ENCODE peak calls at places on chromosome 16, in six cellular contexts. One of them, this sample, is unnamed.

GRCh38 chr16:31354394-31355291 is at the start of gene ITGAX:
- DNase-seq in fibroblast of the aortic adventitia: peak
- DNase-seq in cardiac muscle cell: peak
- DNase-seq in HFFc6: no peak
- DNase-seq in A549: peak
- DNase-seq in fibroblast of mammary gland: peak
- DNase-seq in this sample: no peak

GRCh38 chr16:11042205-11042604 is 97.8 kb downstream of the CLEC16A start:
- DNase-seq in fibroblast of the aortic adventitia: no peak
- DNase-seq in fibroblast of mammary gland: no peak
- DNase-seq in HFFc6: no peak
- DNase-seq in A549: no peak
- DNase-seq in cardiac muscle cell: no peak
- DNase-seq in this sample: no peak

GRCh38 chr16:85252461-85252860 is 140.2 kb upstream of the CIBAR2 start:
- DNase-seq in fibroblast of mammary gland: no peak
- DNase-seq in cardiac muscle cell: no peak
- DNase-seq in HFFc6: no peak
- DNase-seq in A549: no peak
- DNase-seq in fibroblast of the aortic adventitia: no peak
- DNase-seq in this sample: no peak

GRCh38 chr16:64061621-64062020 is 1060.2 kb downstream of the CDH11 start:
- DNase-seq in A549: no peak
- DNase-seq in cardiac muscle cell: no peak
- DNase-seq in fibroblast of the aortic adventitia: no peak
- DNase-seq in HFFc6: no peak
- DNase-seq in fibroblast of mammary gland: no peak
- DNase-seq in this sample: no peak

GRCh38 chr16:11233727-11234376 is 22.2 kb downstream of the SOCS1 start:
- DNase-seq in A549: no peak
- DNase-seq in cardiac muscle cell: no peak
- DNase-seq in fibroblast of the aortic adventitia: no peak
- DNase-seq in fibroblast of mammary gland: no peak
- DNase-seq in HFFc6: no peak
- DNase-seq in this sample: no peak

GRCh38 chr16:80655751-80656150 is 115.0 kb downstream of the DYNLRB2 start:
- DNase-seq in fibroblast of mammary gland: no peak
- DNase-seq in HFFc6: no peak
- DNase-seq in cardiac muscle cell: no peak
- DNase-seq in A549: no peak
- DNase-seq in fibroblast of the aortic adventitia: no peak
- DNase-seq in this sample: no peak

GRCh38 chr16:51710186-51710585 is 559.1 kb upstream of the SALL1 start:
- DNase-seq in HFFc6: no peak
- DNase-seq in A549: no peak
- DNase-seq in fibroblast of the aortic adventitia: no peak
- DNase-seq in cardiac muscle cell: no peak
- DNase-seq in fibroblast of mammary gland: no peak
- DNase-seq in this sample: no peak

GRCh38 chr16:5644132-5644531 is 546.5 kb upstream of the EEF2KMT start:
- DNase-seq in cardiac muscle cell: no peak
- DNase-seq in fibroblast of mammary gland: no peak
- DNase-seq in fibroblast of the aortic adventitia: no peak
- DNase-seq in A549: no peak
- DNase-seq in HFFc6: no peak
- DNase-seq in this sample: no peak

GRCh38 chr16:30005341-30006094 is 5.3 kb downstream of the DOC2A start:
- DNase-seq in fibroblast of the aortic adventitia: peak
- DNase-seq in A549: peak
- DNase-seq in cardiac muscle cell: peak
- DNase-seq in fibroblast of mammary gland: peak
- DNase-seq in HFFc6: peak
- DNase-seq in this sample: no peak

GRCh38 chr16:55056585-55057520 is 126.2 kb downstream of the IRX5 start:
- DNase-seq in A549: peak
- DNase-seq in fibroblast of the aortic adventitia: no peak
- DNase-seq in fibroblast of mammary gland: no peak
- DNase-seq in cardiac muscle cell: peak
- DNase-seq in HFFc6: no peak
- DNase-seq in this sample: peak

GRCh38 chr16:87541004-87541881 is 48.4 kb upstream of the ZCCHC14 start:
- DNase-seq in HFFc6: no peak
- DNase-seq in A549: no peak
- DNase-seq in fibroblast of the aortic adventitia: peak
- DNase-seq in cardiac muscle cell: peak
- DNase-seq in fibroblast of mammary gland: peak
- DNase-seq in this sample: no peak

GRCh38 chr16:21277927-21278706 is at the start of gene CRYM:
- DNase-seq in cardiac muscle cell: peak
- DNase-seq in fibroblast of the aortic adventitia: peak
- DNase-seq in A549: peak
- DNase-seq in HFFc6: no peak
- DNase-seq in fibroblast of mammary gland: peak
- DNase-seq in this sample: peak

GRCh38 chr16:56245197-56245596 is 53.9 kb downstream of the GNAO1 start:
- DNase-seq in A549: no peak
- DNase-seq in fibroblast of mammary gland: no peak
- DNase-seq in HFFc6: peak
- DNase-seq in cardiac muscle cell: no peak
- DNase-seq in fibroblast of the aortic adventitia: no peak
- DNase-seq in this sample: no peak

GRCh38 chr16:47143329-47143676 is 442 bp downstream of the NETO2 start:
- DNase-seq in fibroblast of mammary gland: peak
- DNase-seq in cardiac muscle cell: peak
- DNase-seq in A549: peak
- DNase-seq in HFFc6: peak
- DNase-seq in fibroblast of the aortic adventitia: peak
- DNase-seq in this sample: peak

GRCh38 chr16:82915139-82915824 is 288.5 kb downstream of the CDH13 start:
- DNase-seq in cardiac muscle cell: no peak
- DNase-seq in A549: no peak
- DNase-seq in HFFc6: no peak
- DNase-seq in fibroblast of mammary gland: no peak
- DNase-seq in fibroblast of the aortic adventitia: no peak
- DNase-seq in this sample: no peak

GRCh38 chr16:70512456-70512855 is 10.9 kb downstream of the COG4 start:
- DNase-seq in cardiac muscle cell: no peak
- DNase-seq in A549: no peak
- DNase-seq in HFFc6: peak
- DNase-seq in fibroblast of mammary gland: peak
- DNase-seq in fibroblast of the aortic adventitia: no peak
- DNase-seq in this sample: no peak

GRCh38 chr16:75624921-75625334 is 1.8 kb upstream of the ADAT1 start:
- DNase-seq in fibroblast of mammary gland: peak
- DNase-seq in HFFc6: peak
- DNase-seq in cardiac muscle cell: peak
- DNase-seq in fibroblast of the aortic adventitia: peak
- DNase-seq in A549: peak
- DNase-seq in this sample: no peak

GRCh38 chr16:14301150-14302030 is 230.3 kb downstream of the MRTFB start:
- DNase-seq in A549: peak
- DNase-seq in HFFc6: no peak
- DNase-seq in fibroblast of the aortic adventitia: peak
- DNase-seq in cardiac muscle cell: peak
- DNase-seq in fibroblast of mammary gland: no peak
- DNase-seq in this sample: no peak

GRCh38 chr16:85077039-85077438 is 35.2 kb downstream of the CIBAR2 start:
- DNase-seq in cardiac muscle cell: no peak
- DNase-seq in fibroblast of the aortic adventitia: no peak
- DNase-seq in fibroblast of mammary gland: no peak
- DNase-seq in HFFc6: no peak
- DNase-seq in A549: no peak
- DNase-seq in this sample: no peak

GRCh38 chr16:57167951-57168350 is 17.9 kb downstream of the PSME3IP1 start:
- DNase-seq in HFFc6: peak
- DNase-seq in fibroblast of the aortic adventitia: peak
- DNase-seq in A549: no peak
- DNase-seq in cardiac muscle cell: peak
- DNase-seq in fibroblast of mammary gland: peak
- DNase-seq in this sample: no peak

GRCh38 chr16:17026600-17027242 is 444.0 kb downstream of the XYLT1 start:
- DNase-seq in fibroblast of the aortic adventitia: no peak
- DNase-seq in fibroblast of mammary gland: no peak
- DNase-seq in HFFc6: no peak
- DNase-seq in cardiac muscle cell: no peak
- DNase-seq in A549: no peak
- DNase-seq in this sample: no peak

GRCh38 chr16:15907863-15908478 is 19.6 kb upstream of the CEP20 start:
- DNase-seq in fibroblast of mammary gland: peak
- DNase-seq in HFFc6: no peak
- DNase-seq in fibroblast of the aortic adventitia: no peak
- DNase-seq in A549: peak
- DNase-seq in cardiac muscle cell: peak
- DNase-seq in this sample: no peak

DNA sequence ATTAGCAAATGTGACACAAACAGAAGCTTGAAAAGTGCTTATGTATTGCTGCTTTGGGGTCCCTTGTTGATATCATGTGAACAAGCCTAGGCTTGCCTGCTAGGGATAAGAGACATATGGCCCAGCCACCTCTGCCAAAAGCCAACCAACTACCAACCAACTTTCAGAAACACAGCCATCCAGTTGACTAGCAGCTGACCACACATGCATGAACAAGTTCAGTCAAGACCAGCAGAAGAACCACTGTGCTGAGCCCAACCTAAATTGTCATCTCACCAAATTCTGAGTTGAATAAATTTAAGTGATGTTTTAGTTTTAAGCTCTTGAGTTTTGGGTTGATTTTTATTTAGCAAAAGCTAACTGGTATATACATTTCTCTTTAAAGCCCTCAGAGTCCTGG is 3.5 kb downstream of the ERN2 start:
- DNase-seq in A549: no peak
- DNase-seq in HFFc6: no peak
- DNase-seq in fibroblast of mammary gland: no peak
- DNase-seq in cardiac muscle cell: no peak
- DNase-seq in fibroblast of the aortic adventitia: no peak
- DNase-seq in this sample: no peak
- TF ChIP-seq CTCF in A549: no peak
- TF ChIP-seq CTCF in HFFc6: no peak
- TF ChIP-seq CTCF in fibroblast of mammary gland: no peak
- TF ChIP-seq CTCF in cardiac muscle cell: no peak
- TF ChIP-seq CTCF in fibroblast of the aortic adventitia: no peak
- TF ChIP-seq CTCF in this sample: no peak

GRCh38 chr16:1932050-1933028 is 10.7 kb downstream of the MSRB1 start:
- DNase-seq in fibroblast of the aortic adventitia: no peak
- DNase-seq in HFFc6: peak
- DNase-seq in cardiac muscle cell: no peak
- DNase-seq in A549: peak
- DNase-seq in fibroblast of mammary gland: no peak
- DNase-seq in this sample: no peak
- TF ChIP-seq CTCF in fibroblast of the aortic adventitia: no peak
- TF ChIP-seq CTCF in HFFc6: no peak
- TF ChIP-seq CTCF in cardiac muscle cell: peak
- TF ChIP-seq CTCF in A549: peak
- TF ChIP-seq CTCF in fibroblast of mammary gland: no peak
- TF ChIP-seq CTCF in this sample: peak

GRCh38 chr16:2090819-2091721 is 43.3 kb downstream of the TSC2 start:
- DNase-seq in A549: no peak
- DNase-seq in fibroblast of mammary gland: peak
- DNase-seq in cardiac muscle cell: peak
- DNase-seq in fibroblast of the aortic adventitia: no peak
- DNase-seq in HFFc6: no peak
- DNase-seq in this sample: peak
- TF ChIP-seq CTCF in A549: peak
- TF ChIP-seq CTCF in fibroblast of mammary gland: no peak
- TF ChIP-seq CTCF in cardiac muscle cell: no peak
- TF ChIP-seq CTCF in fibroblast of the aortic adventitia: no peak
- TF ChIP-seq CTCF in HFFc6: no peak
- TF ChIP-seq CTCF in this sample: peak

DNA sequence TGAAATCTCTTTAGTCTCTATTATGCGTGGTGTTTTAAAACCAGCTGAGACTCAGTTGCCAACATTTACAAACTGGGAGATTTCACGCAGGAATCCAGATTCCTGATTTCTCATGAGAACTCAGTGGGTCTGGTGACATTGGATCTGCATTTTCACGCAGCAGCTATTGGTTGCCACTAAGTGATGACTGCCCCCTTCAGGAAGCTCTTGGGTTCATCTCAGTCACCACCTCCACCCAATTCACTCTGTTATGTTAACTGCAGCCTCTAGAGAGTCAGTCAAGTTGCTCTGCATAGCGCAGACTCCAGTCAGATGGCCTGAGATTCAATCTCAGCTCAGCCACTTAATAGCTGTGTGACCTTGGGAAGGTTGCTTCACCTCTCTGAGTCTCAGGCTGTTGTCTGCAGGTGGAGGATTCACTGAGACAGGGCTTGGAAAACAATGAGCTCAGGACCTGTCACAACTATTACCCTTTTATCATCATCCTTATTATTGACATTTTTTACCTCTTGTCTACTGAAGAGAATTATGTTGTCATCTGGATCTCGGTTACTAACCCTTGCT is 6.4 kb downstream of the SHISA9 start:
- DNase-seq in cardiac muscle cell: no peak
- DNase-seq in fibroblast of the aortic adventitia: no peak
- DNase-seq in fibroblast of mammary gland: no peak
- DNase-seq in A549: no peak
- DNase-seq in HFFc6: peak
- DNase-seq in this sample: no peak
- TF ChIP-seq CTCF in cardiac muscle cell: no peak
- TF ChIP-seq CTCF in fibroblast of the aortic adventitia: no peak
- TF ChIP-seq CTCF in fibroblast of mammary gland: no peak
- TF ChIP-seq CTCF in A549: peak
- TF ChIP-seq CTCF in HFFc6: peak
- TF ChIP-seq CTCF in this sample: peak